ENCODE peak calls at places on chromosomes 6 and 20, in six cellular contexts. O is RCC 7860; B is ascending aorta; N is EL; W is stimulated activated CD4-positive, alpha-beta T cell treated with anti-CD3 and anti-CD28 coated beads, Interleukin-2, amount 100 ng/mL, for 24 hours; P is NCI-H2171 treated with DMSO at 0.1 percent for 48 hours. M is an unnamed sample.

GRCh38 chr20:59042151-59042795 is at the start of gene PRELID3B:
- DNase-seq in O (no peak), B (no peak), N (peak), W (no peak), P (no peak), M (peak)

GRCh38 chr20:58598271-58599015 is 52.6 kb upstream of the STX16 start:
- DNase-seq in O (no peak), B (no peak), N (peak), W (no peak), P (no peak), M (no peak)

GRCh38 chr20:1803216-1804128 is 91.7 kb upstream of the SIRPA start:
- DNase-seq in O (no peak), B (no peak), N (peak), W (peak), P (peak), M (peak)

GRCh38 chr6:138663892-138664291 is 109.7 kb upstream of the CCDC28A start:
- DNase-seq in O (no peak), B (no peak), N (no peak), W (no peak), P (no peak), M (no peak)

GRCh38 chr20:49916146-49917002 is 1.0 kb upstream of the SPATA2 start:
- DNase-seq in O (peak), B (no peak), N (peak), W (no peak), P (peak), M (no peak)

GRCh38 chr20:64238851-64239387 is 16.6 kb upstream of the PCMTD2 start:
- DNase-seq in O (no peak), B (no peak), N (no peak), W (no peak), P (no peak), M (no peak)

GRCh38 chr6:26173836-26174144 is 86.6 kb downstream of the HFE start:
- DNase-seq in O (no peak), B (no peak), N (no peak), W (no peak), P (no peak), M (no peak)

GRCh38 chr20:33490934-33491656 is 1.2 kb downstream of the CBFA2T2 start:
- DNase-seq in O (no peak), B (no peak), N (no peak), W (no peak), P (peak), M (no peak)

GRCh38 chr6:4402477-4402976 is 267.2 kb upstream of the ECI2 start:
- DNase-seq in O (peak), B (no peak), N (peak), W (no peak), P (no peak), M (no peak)

GRCh38 chr6:19444041-19444440 is 393.1 kb upstream of the ID4 start:
- DNase-seq in O (no peak), B (no peak), N (no peak), W (no peak), P (no peak), M (no peak)

GRCh38 chr20:8309638-8310037 is 177.6 kb downstream of the PLCB1 start:
- DNase-seq in O (no peak), B (no peak), N (no peak), W (no peak), P (no peak), M (no peak)

GRCh38 chr20:35012227-35013069 is 56.8 kb downstream of the MYH7B start:
- DNase-seq in O (no peak), B (no peak), N (no peak), W (no peak), P (no peak), M (no peak)

GRCh38 chr20:24289737-24290481 is 179.5 kb upstream of the SYNDIG1 start:
- DNase-seq in O (no peak), B (no peak), N (no peak), W (no peak), P (no peak), M (no peak)

GRCh38 chr20:32752458-32753250 is 9.4 kb upstream of the COMMD7 start:
- DNase-seq in O (peak), B (no peak), N (peak), W (no peak), P (no peak), M (no peak)

GRCh38 chr6:163414367-163415175 is at the start of gene QKI:
- DNase-seq in O (peak), B (no peak), N (peak), W (peak), P (peak), M (peak)

GRCh38 chr6:92683769-92684168 is 735.6 kb downstream of the EPHA7 start:
- DNase-seq in O (no peak), B (no peak), N (no peak), W (no peak), P (no peak), M (no peak)

GRCh38 chr20:51899674-51900073 is 97.4 kb upstream of the SALL4 start:
- DNase-seq in O (no peak), B (no peak), N (no peak), W (no peak), P (no peak), M (no peak)

GRCh38 chr6:44062771-44063560 is 64.3 kb downstream of the MRPL14 start:
- DNase-seq in O (no peak), B (no peak), N (no peak), W (peak), P (no peak), M (no peak)

GRCh38 chr6:116530436-116530835 is 15.0 kb downstream of the TRAPPC3L start:
- DNase-seq in O (peak), B (no peak), N (no peak), W (no peak), P (no peak), M (no peak)

GRCh38 chr20:61725145-61725544 is 340.5 kb downstream of the TAF4 start:
- DNase-seq in O (no peak), B (no peak), N (no peak), W (no peak), P (no peak), M (no peak)

GRCh38 chr6:37314803-37315515 is 38.8 kb upstream of the RNF8 start:
- DNase-seq in O (no peak), B (no peak), N (peak), W (peak), P (peak), M (no peak)

GRCh38 chr6:168239374-168239773 is 80.2 kb downstream of the DACT2 start:
- DNase-seq in O (peak), B (no peak), N (peak), W (no peak), P (no peak), M (no peak)

GRCh38 chr20:24782221-24782620 is 166.8 kb upstream of the CST7 start:
- DNase-seq in O (no peak), B (no peak), N (no peak), W (no peak), P (no peak), M (no peak)

GRCh38 chr20:63529861-63530787 is 7.1 kb downstream of the PTK6 start:
- DNase-seq in O (no peak), B (no peak), N (no peak), W (no peak), P (no peak), M (no peak)

GRCh38 chr6:130307752-130308361 is 58.0 kb upstream of the TMEM200A start:
- DNase-seq in O (no peak), B (no peak), N (peak), W (no peak), P (no peak), M (no peak)

GRCh38 chr6:4420160-4420865 is 284.9 kb upstream of the ECI2 start:
- DNase-seq in O (no peak), B (no peak), N (no peak), W (no peak), P (no peak), M (no peak)

GRCh38 chr20:48180039-48180438 is 394.8 kb upstream of the SULF2 start:
- DNase-seq in O (no peak), B (no peak), N (peak), W (no peak), P (no peak), M (no peak)

GRCh38 chr20:17883592-17884317 is 84.8 kb downstream of the SNX5 start:
- DNase-seq in O (no peak), B (no peak), N (no peak), W (no peak), P (no peak), M (no peak)

GRCh38 chr6:88165877-88166492 is at the start of gene CNR1:
- DNase-seq in O (peak), B (no peak), N (peak), W (no peak), P (peak), M (peak)

GRCh38 chr6:90298459-90299053 is 1.9 kb upstream of the BACH2 start:
- DNase-seq in O (no peak), B (no peak), N (no peak), W (no peak), P (peak), M (no peak)

GRCh38 chr6:72677740-72678139 is 55.9 kb downstream of the KCNQ5 start:
- DNase-seq in O (no peak), B (no peak), N (no peak), W (no peak), P (no peak), M (no peak)

GRCh38 chr20:39785252-39785917 is 823.2 kb downstream of the DHX35 start:
- DNase-seq in O (no peak), B (no peak), N (no peak), W (no peak), P (no peak), M (no peak)

GRCh38 chr6:160248538-160248937 is 10.1 kb downstream of the SLC22A2 start:
- DNase-seq in O (peak), B (no peak), N (peak), W (no peak), P (no peak), M (no peak)

GRCh38 chr6:154356690-154357089 is at the start of gene IPCEF1:
- DNase-seq in O (no peak), B (no peak), N (no peak), W (no peak), P (no peak), M (no peak)

GRCh38 chr6:145963216-145964068 is 716 bp downstream of the SHPRH start:
- DNase-seq in O (peak), B (no peak), N (peak), W (peak), P (peak), M (no peak)